ENCODE peak calls at places on chromosomes 16 and 17, in nine cellular contexts. One of them, this sample, is unnamed.

GRCh38 chr17:10631048-10631700 is 25.9 kb downstream of the MYH3 start:
- DNase-seq in stomach: no peak
- DNase-seq in ovary: peak; percentile 34
- DNase-seq in sigmoid colon: no peak
- DNase-seq in SK-N-SH: peak; percentile 66
- DNase-seq in GM12878: no peak
- DNase-seq in tibial nerve: no peak
- DNase-seq in suprapubic skin: no peak
- DNase-seq in A549: peak; percentile 43
- DNase-seq in this sample: no peak

GRCh38 chr16:29820730-29821662 is 734 bp downstream of the MVP start:
- DNase-seq in GM12878: peak; percentile 41
- DNase-seq in sigmoid colon: no peak
- DNase-seq in SK-N-SH: no peak
- DNase-seq in A549: peak; percentile 77
- DNase-seq in ovary: peak; percentile 76
- DNase-seq in suprapubic skin: no peak
- DNase-seq in tibial nerve: no peak
- DNase-seq in stomach: peak; percentile 86
- DNase-seq in this sample: peak; percentile 47

GRCh38 chr17:40190197-40191021 is 13.1 kb downstream of the RAPGEFL1 start:
- DNase-seq in suprapubic skin: no peak
- DNase-seq in tibial nerve: no peak
- DNase-seq in stomach: no peak
- DNase-seq in SK-N-SH: peak; percentile 83
- DNase-seq in sigmoid colon: no peak
- DNase-seq in ovary: no peak
- DNase-seq in GM12878: no peak
- DNase-seq in A549: peak; percentile 87
- DNase-seq in this sample: no peak

GRCh38 chr16:21652451-21652850 is at the start of gene IGSF6:
- DNase-seq in GM12878: no peak
- DNase-seq in tibial nerve: no peak
- DNase-seq in SK-N-SH: no peak
- DNase-seq in ovary: no peak
- DNase-seq in stomach: no peak
- DNase-seq in A549: no peak
- DNase-seq in sigmoid colon: no peak
- DNase-seq in suprapubic skin: no peak
- DNase-seq in this sample: no peak

GRCh38 chr17:5672815-5673430 is 88.6 kb upstream of the NLRP1 start:
- DNase-seq in SK-N-SH: no peak
- DNase-seq in ovary: no peak
- DNase-seq in tibial nerve: no peak
- DNase-seq in GM12878: no peak
- DNase-seq in sigmoid colon: no peak
- DNase-seq in stomach: no peak
- DNase-seq in suprapubic skin: no peak
- DNase-seq in A549: no peak
- DNase-seq in this sample: no peak

GRCh38 chr16:30187971-30188561 is 4.7 kb downstream of the CORO1A start:
- DNase-seq in SK-N-SH: no peak
- DNase-seq in GM12878: no peak
- DNase-seq in tibial nerve: no peak
- DNase-seq in ovary: no peak
- DNase-seq in sigmoid colon: no peak
- DNase-seq in A549: no peak
- DNase-seq in stomach: no peak
- DNase-seq in suprapubic skin: peak; percentile 69
- DNase-seq in this sample: peak; percentile 61

GRCh38 chr17:49910094-49910857 is 58.7 kb upstream of the DLX4 start:
- DNase-seq in SK-N-SH: peak; percentile 73
- DNase-seq in ovary: no peak
- DNase-seq in suprapubic skin: no peak
- DNase-seq in GM12878: no peak
- DNase-seq in A549: peak; percentile 55
- DNase-seq in stomach: peak; percentile 59
- DNase-seq in tibial nerve: no peak
- DNase-seq in sigmoid colon: no peak
- DNase-seq in this sample: no peak

GRCh38 chr16:31460582-31461002 is 1.3 kb downstream of the ARMC5 start:
- DNase-seq in GM12878: no peak
- DNase-seq in tibial nerve: no peak
- DNase-seq in ovary: no peak
- DNase-seq in suprapubic skin: no peak
- DNase-seq in A549: no peak
- DNase-seq in SK-N-SH: peak; percentile 56
- DNase-seq in stomach: no peak
- DNase-seq in sigmoid colon: peak; percentile 63
- DNase-seq in this sample: no peak

GRCh38 chr17:57651451-57651850 is 93.6 kb downstream of the CCDC182 start:
- DNase-seq in A549: no peak
- DNase-seq in sigmoid colon: no peak
- DNase-seq in SK-N-SH: no peak
- DNase-seq in suprapubic skin: no peak
- DNase-seq in stomach: no peak
- DNase-seq in tibial nerve: no peak
- DNase-seq in GM12878: no peak
- DNase-seq in ovary: no peak
- DNase-seq in this sample: no peak

GRCh38 chr16:81457326-81458133 is 12.9 kb downstream of the CMIP start:
- DNase-seq in suprapubic skin: no peak
- DNase-seq in sigmoid colon: no peak
- DNase-seq in GM12878: no peak
- DNase-seq in SK-N-SH: no peak
- DNase-seq in stomach: no peak
- DNase-seq in ovary: no peak
- DNase-seq in A549: peak; percentile 95
- DNase-seq in tibial nerve: no peak
- DNase-seq in this sample: no peak

GRCh38 chr17:42111901-42112551 is 488 bp downstream of the DHX58 start:
- DNase-seq in stomach: peak; percentile 47
- DNase-seq in sigmoid colon: peak; percentile 79
- DNase-seq in GM12878: no peak
- DNase-seq in suprapubic skin: no peak
- DNase-seq in SK-N-SH: no peak
- DNase-seq in tibial nerve: no peak
- DNase-seq in A549: no peak
- DNase-seq in ovary: peak; percentile 58
- DNase-seq in this sample: no peak

GRCh38 chr17:56834380-56835258 is 668 bp downstream of the DGKE start:
- DNase-seq in tibial nerve: no peak
- DNase-seq in stomach: peak; percentile 64
- DNase-seq in ovary: no peak
- DNase-seq in SK-N-SH: peak; percentile 74
- DNase-seq in A549: peak; percentile 43
- DNase-seq in GM12878: peak; percentile 31
- DNase-seq in suprapubic skin: peak; percentile 81
- DNase-seq in sigmoid colon: peak; percentile 76
- DNase-seq in this sample: peak; percentile 92

GRCh38 chr17:38719284-38719942 is 10.7 kb upstream of the CISD3 start:
- DNase-seq in ovary: no peak
- DNase-seq in tibial nerve: no peak
- DNase-seq in A549: no peak
- DNase-seq in sigmoid colon: no peak
- DNase-seq in suprapubic skin: no peak
- DNase-seq in stomach: no peak
- DNase-seq in GM12878: no peak
- DNase-seq in SK-N-SH: no peak
- DNase-seq in this sample: no peak

GRCh38 chr16:81624718-81625543 is 154.2 kb upstream of the PLCG2 start:
- DNase-seq in SK-N-SH: no peak
- DNase-seq in suprapubic skin: no peak
- DNase-seq in A549: no peak
- DNase-seq in ovary: no peak
- DNase-seq in GM12878: no peak
- DNase-seq in sigmoid colon: no peak
- DNase-seq in tibial nerve: no peak
- DNase-seq in stomach: no peak
- DNase-seq in this sample: peak; percentile 18

GRCh38 chr16:28845173-28846079 is 722 bp downstream of the TUFM start:
- DNase-seq in stomach: peak; percentile 61
- DNase-seq in ovary: no peak
- DNase-seq in sigmoid colon: no peak
- DNase-seq in A549: peak; percentile 48
- DNase-seq in GM12878: no peak
- DNase-seq in SK-N-SH: peak; percentile 51
- DNase-seq in tibial nerve: no peak
- DNase-seq in suprapubic skin: no peak
- DNase-seq in this sample: no peak

GRCh38 chr17:47905221-47905733 is 9.2 kb downstream of the SP2 start:
- DNase-seq in SK-N-SH: no peak
- DNase-seq in sigmoid colon: peak; percentile 91
- DNase-seq in ovary: peak; percentile 76
- DNase-seq in stomach: peak; percentile 63
- DNase-seq in tibial nerve: peak; percentile 67
- DNase-seq in suprapubic skin: no peak
- DNase-seq in GM12878: no peak
- DNase-seq in A549: no peak
- DNase-seq in this sample: peak; percentile 71

GRCh38 chr17:79413591-79413990 is 197.3 kb downstream of the RBFOX3 start:
- DNase-seq in sigmoid colon: no peak
- DNase-seq in GM12878: no peak
- DNase-seq in SK-N-SH: peak; percentile 72
- DNase-seq in A549: no peak
- DNase-seq in suprapubic skin: no peak
- DNase-seq in stomach: no peak
- DNase-seq in tibial nerve: no peak
- DNase-seq in ovary: no peak
- DNase-seq in this sample: peak; percentile 54
- TF ChIP-seq EP300 in sigmoid colon: no peak
- TF ChIP-seq EP300 in GM12878: no peak
- TF ChIP-seq EP300 in SK-N-SH: no peak
- TF ChIP-seq EP300 in A549: no peak
- TF ChIP-seq EP300 in suprapubic skin: no peak
- TF ChIP-seq EP300 in stomach: no peak
- TF ChIP-seq EP300 in tibial nerve: no peak
- TF ChIP-seq EP300 in ovary: no peak
- TF ChIP-seq EP300 in this sample: no peak

GRCh38 chr17:79943354-79944241 is 92.1 kb downstream of the TBC1D16 start:
- DNase-seq in SK-N-SH: no peak
- DNase-seq in ovary: peak; percentile 32
- DNase-seq in sigmoid colon: no peak
- DNase-seq in A549: no peak
- DNase-seq in suprapubic skin: peak; percentile 73
- DNase-seq in GM12878: no peak
- DNase-seq in stomach: no peak
- DNase-seq in tibial nerve: no peak
- DNase-seq in this sample: no peak
- TF ChIP-seq EP300 in SK-N-SH: no peak
- TF ChIP-seq EP300 in ovary: no peak
- TF ChIP-seq EP300 in sigmoid colon: no peak
- TF ChIP-seq EP300 in A549: no peak
- TF ChIP-seq EP300 in suprapubic skin: no peak
- TF ChIP-seq EP300 in GM12878: no peak
- TF ChIP-seq EP300 in stomach: no peak
- TF ChIP-seq EP300 in tibial nerve: no peak
- TF ChIP-seq EP300 in this sample: no peak

GRCh38 chr16:19040400-19040799 is 27.0 kb upstream of the COQ7 start:
- DNase-seq in SK-N-SH: no peak
- DNase-seq in GM12878: no peak
- DNase-seq in tibial nerve: no peak
- DNase-seq in A549: no peak
- DNase-seq in sigmoid colon: no peak
- DNase-seq in ovary: no peak
- DNase-seq in stomach: no peak
- DNase-seq in suprapubic skin: no peak
- DNase-seq in this sample: no peak

GRCh38 chr16:19046062-19046461 is 21.4 kb upstream of the COQ7 start:
- DNase-seq in SK-N-SH: no peak
- DNase-seq in tibial nerve: no peak
- DNase-seq in A549: no peak
- DNase-seq in stomach: no peak
- DNase-seq in suprapubic skin: no peak
- DNase-seq in ovary: no peak
- DNase-seq in GM12878: no peak
- DNase-seq in sigmoid colon: no peak
- DNase-seq in this sample: no peak

DNA sequence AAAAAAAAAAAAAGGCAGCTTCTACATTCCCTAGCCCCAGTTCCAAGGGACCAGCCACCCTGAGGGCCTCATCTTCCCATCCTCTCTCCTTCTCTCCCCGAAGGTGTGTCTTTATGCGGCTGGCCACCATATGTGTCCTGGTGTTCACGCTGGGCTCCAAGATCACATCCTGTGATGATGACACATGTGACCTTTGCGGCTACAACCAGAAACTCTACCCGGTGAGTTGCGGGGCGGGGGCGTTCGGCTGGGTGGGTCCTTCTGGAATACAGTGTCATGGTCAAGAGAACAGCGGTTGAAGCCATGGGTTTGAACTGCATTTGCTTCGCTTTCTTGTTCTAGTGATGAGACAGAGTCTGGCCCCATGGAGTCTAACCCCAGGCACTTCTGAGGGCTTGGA is 22.6 kb upstream of the COQ7 start:
- DNase-seq in GM12878: no peak
- DNase-seq in A549: no peak
- DNase-seq in ovary: no peak
- DNase-seq in stomach: no peak
- DNase-seq in suprapubic skin: no peak
- DNase-seq in tibial nerve: no peak
- DNase-seq in sigmoid colon: no peak
- DNase-seq in SK-N-SH: no peak
- DNase-seq in this sample: no peak
- TF ChIP-seq EP300 in GM12878: no peak
- TF ChIP-seq EP300 in A549: no peak
- TF ChIP-seq EP300 in ovary: no peak
- TF ChIP-seq EP300 in stomach: no peak
- TF ChIP-seq EP300 in suprapubic skin: no peak
- TF ChIP-seq EP300 in tibial nerve: no peak
- TF ChIP-seq EP300 in sigmoid colon: no peak
- TF ChIP-seq EP300 in SK-N-SH: no peak
- TF ChIP-seq EP300 in this sample: no peak

DNA sequence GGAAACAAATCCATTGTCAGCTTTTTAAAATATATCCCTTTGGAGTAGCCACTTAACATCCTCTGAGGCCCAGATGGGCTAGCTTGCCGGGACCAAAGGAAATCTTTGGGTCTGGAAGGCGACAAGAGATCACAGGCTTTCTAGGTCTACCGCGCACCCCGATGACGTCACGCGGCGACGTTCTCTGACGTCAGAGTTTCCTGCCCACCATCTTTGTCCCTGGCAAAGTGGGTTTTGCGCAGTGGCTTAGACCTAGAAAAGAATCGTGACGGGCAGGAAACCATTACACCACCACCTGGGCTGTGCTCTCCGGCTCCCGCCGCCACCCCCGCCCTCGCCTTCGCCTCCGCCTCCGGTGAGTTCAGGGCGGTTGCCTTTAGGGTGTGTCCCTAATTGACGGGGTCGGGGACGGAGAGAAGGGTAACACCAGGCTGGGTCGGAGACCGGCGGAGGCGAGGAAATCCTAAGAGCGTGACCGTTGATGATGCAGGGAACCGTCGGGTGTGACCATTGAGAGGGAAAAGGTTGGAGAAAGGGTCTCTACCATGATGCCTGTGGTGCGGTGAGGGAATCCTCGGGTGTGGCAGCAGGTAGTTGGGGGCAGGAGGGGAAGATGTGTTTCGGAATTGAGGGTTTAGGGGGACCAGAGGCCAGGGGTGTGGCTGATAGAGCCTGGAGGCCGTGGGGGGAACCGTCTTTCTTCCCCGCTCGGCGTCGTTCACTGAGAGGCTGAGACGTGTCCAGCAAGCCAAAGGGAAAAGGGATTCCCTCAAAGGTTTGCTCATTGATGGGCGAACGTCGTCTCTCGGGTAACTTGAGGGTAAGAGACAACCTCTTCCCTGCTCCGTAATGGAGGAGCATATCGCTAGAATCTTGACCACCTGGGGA is at the start of gene AP2B1:
- DNase-seq in suprapubic skin: peak; percentile 98
- DNase-seq in ovary: peak; percentile 98
- DNase-seq in GM12878: peak; percentile 95
- DNase-seq in tibial nerve: peak; percentile 93
- DNase-seq in sigmoid colon: peak; percentile 97
- DNase-seq in stomach: peak; percentile 94
- DNase-seq in A549: peak; percentile 95
- DNase-seq in SK-N-SH: peak; percentile 88
- DNase-seq in this sample: peak; percentile 93
- TF ChIP-seq EP300 in suprapubic skin: no peak
- TF ChIP-seq EP300 in ovary: peak; percentile 45
- TF ChIP-seq EP300 in GM12878: peak; percentile 62
- TF ChIP-seq EP300 in tibial nerve: peak; percentile 95
- TF ChIP-seq EP300 in sigmoid colon: no peak
- TF ChIP-seq EP300 in stomach: no peak
- TF ChIP-seq EP300 in A549: no peak
- TF ChIP-seq EP300 in SK-N-SH: no peak
- TF ChIP-seq EP300 in this sample: peak; percentile 26